ENCODE peak calls at places on chromosomes 4 and X, in five cellular contexts. J is PC-3; P is brain microvascular endothelial cell; X is HuH-7.5; E is CD8-positive, alpha-beta memory T cell. Y is an unnamed sample.

GRCh38 chrX:39501822-39502221 is 595.9 kb downstream of the BCOR start:
- DNase-seq in J (no peak), E (no peak), X (no peak), P (no peak), Y (no peak)

GRCh38 chrX:12115377-12115776 is 22.9 kb upstream of the FRMPD4 start:
- DNase-seq in X (no peak), E (no peak), P (no peak), J (peak), Y (peak)

GRCh38 chr4:131063878-131064277 is 1967.9 kb downstream of the C4orf33 start:
- DNase-seq in X (no peak), P (no peak), J (peak), E (no peak), Y (no peak)

GRCh38 chrX:50747471-50747900 is 66.5 kb downstream of the SHROOM4 start:
- DNase-seq in J (peak), P (no peak), E (no peak), X (no peak), Y (peak)

GRCh38 chr4:1793496-1793840 is 375 bp downstream of the FGFR3 start:
- DNase-seq in J (peak), X (no peak), P (no peak), E (peak), Y (no peak)

GRCh38 chr4:142350886-142351285 is 495.2 kb downstream of the INPP4B start:
- DNase-seq in P (no peak), X (no peak), E (no peak), J (peak), Y (no peak)

GRCh38 chrX:108064613-108065012 is 19.7 kb downstream of the VSIG1 start:
- DNase-seq in X (no peak), J (no peak), E (no peak), P (no peak), Y (no peak)

GRCh38 chr4:74028504-74028903 is 10.0 kb downstream of the CXCL3 start:
- DNase-seq in P (no peak), J (no peak), E (no peak), X (no peak), Y (no peak)

GRCh38 chrX:128816919-128817318 is 706.4 kb downstream of the SMARCA1 start:
- DNase-seq in J (peak), P (no peak), E (no peak), X (no peak), Y (no peak)

GRCh38 chr4:46992338-46992737 is 1.0 kb downstream of the GABRA4 start:
- DNase-seq in P (no peak), J (no peak), X (no peak), E (no peak), Y (no peak)

GRCh38 chr4:145217339-145217738 is 37.0 kb upstream of the OTUD4 start:
- DNase-seq in X (no peak), E (no peak), J (no peak), P (no peak), Y (no peak)

GRCh38 chr4:143514432-143514831 is 930 bp downstream of the SMARCA5 start:
- DNase-seq in P (peak), E (peak), J (peak), X (peak), Y (peak)

Y was measured in germinal center.